ENCODE peak calls at places on chromosomes 1 and 21, in nine cellular contexts. One of them, this sample, is unnamed.

GRCh38 chr1:25042876-25043580 is 113.0 kb upstream of the RUNX3 start:
- DNase-seq in fibroblast of lung: no peak
- DNase-seq in NCI-H1694 treated with DMSO at 0.1 percent for 48 hours: no peak
- DNase-seq in germinal center: no peak
- DNase-seq in activated naive CD8-positive, alpha-beta T cell treated with anti-CD3 and anti-CD28 coated beads for 36 hours: no peak
- DNase-seq in CD8-positive, alpha-beta memory T cell: peak
- DNase-seq in HS-5: no peak
- DNase-seq in endothelial cell: no peak
- DNase-seq in activated gamma-delta T cell treated with Interleukin-2 at 50 U/mL for 16 hours: no peak
- DNase-seq in this sample: no peak

GRCh38 chr1:228029281-228029680 is 22.5 kb downstream of the WNT3A start:
- DNase-seq in fibroblast of lung: no peak
- DNase-seq in NCI-H1694 treated with DMSO at 0.1 percent for 48 hours: no peak
- DNase-seq in germinal center: no peak
- DNase-seq in activated naive CD8-positive, alpha-beta T cell treated with anti-CD3 and anti-CD28 coated beads for 36 hours: no peak
- DNase-seq in CD8-positive, alpha-beta memory T cell: peak
- DNase-seq in HS-5: no peak
- DNase-seq in endothelial cell: no peak
- DNase-seq in activated gamma-delta T cell treated with Interleukin-2 at 50 U/mL for 16 hours: no peak
- DNase-seq in this sample: peak

GRCh38 chr1:209924386-209924785 is 13.6 kb upstream of the SYT14 start:
- DNase-seq in fibroblast of lung: no peak
- DNase-seq in NCI-H1694 treated with DMSO at 0.1 percent for 48 hours: no peak
- DNase-seq in germinal center: no peak
- DNase-seq in activated naive CD8-positive, alpha-beta T cell treated with anti-CD3 and anti-CD28 coated beads for 36 hours: no peak
- DNase-seq in CD8-positive, alpha-beta memory T cell: no peak
- DNase-seq in HS-5: no peak
- DNase-seq in endothelial cell: no peak
- DNase-seq in activated gamma-delta T cell treated with Interleukin-2 at 50 U/mL for 16 hours: no peak
- DNase-seq in this sample: no peak

GRCh38 chr21:32717851-32718316 is 9.9 kb downstream of the SYNJ1 start:
- DNase-seq in fibroblast of lung: no peak
- DNase-seq in NCI-H1694 treated with DMSO at 0.1 percent for 48 hours: no peak
- DNase-seq in germinal center: no peak
- DNase-seq in activated naive CD8-positive, alpha-beta T cell treated with anti-CD3 and anti-CD28 coated beads for 36 hours: no peak
- DNase-seq in CD8-positive, alpha-beta memory T cell: no peak
- DNase-seq in HS-5: no peak
- DNase-seq in endothelial cell: no peak
- DNase-seq in activated gamma-delta T cell treated with Interleukin-2 at 50 U/mL for 16 hours: no peak
- DNase-seq in this sample: no peak

GRCh38 chr1:43983253-43983904 is 4.4 kb downstream of the B4GALT2 start:
- DNase-seq in fibroblast of lung: no peak
- DNase-seq in NCI-H1694 treated with DMSO at 0.1 percent for 48 hours: no peak
- DNase-seq in germinal center: no peak
- DNase-seq in activated naive CD8-positive, alpha-beta T cell treated with anti-CD3 and anti-CD28 coated beads for 36 hours: no peak
- DNase-seq in CD8-positive, alpha-beta memory T cell: no peak
- DNase-seq in HS-5: no peak
- DNase-seq in endothelial cell: no peak
- DNase-seq in activated gamma-delta T cell treated with Interleukin-2 at 50 U/mL for 16 hours: no peak
- DNase-seq in this sample: no peak

GRCh38 chr1:181514298-181515290 is 31.3 kb downstream of the CACNA1E start:
- DNase-seq in fibroblast of lung: no peak
- DNase-seq in NCI-H1694 treated with DMSO at 0.1 percent for 48 hours: no peak
- DNase-seq in germinal center: no peak
- DNase-seq in activated naive CD8-positive, alpha-beta T cell treated with anti-CD3 and anti-CD28 coated beads for 36 hours: no peak
- DNase-seq in CD8-positive, alpha-beta memory T cell: no peak
- DNase-seq in HS-5: no peak
- DNase-seq in endothelial cell: no peak
- DNase-seq in activated gamma-delta T cell treated with Interleukin-2 at 50 U/mL for 16 hours: no peak
- DNase-seq in this sample: no peak

GRCh38 chr1:179080866-179081695 is 789 bp upstream of the TOR3A start:
- DNase-seq in fibroblast of lung: no peak
- DNase-seq in NCI-H1694 treated with DMSO at 0.1 percent for 48 hours: no peak
- DNase-seq in germinal center: peak
- DNase-seq in activated naive CD8-positive, alpha-beta T cell treated with anti-CD3 and anti-CD28 coated beads for 36 hours: peak
- DNase-seq in CD8-positive, alpha-beta memory T cell: peak
- DNase-seq in HS-5: no peak
- DNase-seq in endothelial cell: peak
- DNase-seq in activated gamma-delta T cell treated with Interleukin-2 at 50 U/mL for 16 hours: peak
- DNase-seq in this sample: no peak

GRCh38 chr1:40877681-40878080 is 15.5 kb upstream of the CITED4 start:
- DNase-seq in fibroblast of lung: peak
- DNase-seq in NCI-H1694 treated with DMSO at 0.1 percent for 48 hours: peak
- DNase-seq in germinal center: no peak
- DNase-seq in activated naive CD8-positive, alpha-beta T cell treated with anti-CD3 and anti-CD28 coated beads for 36 hours: no peak
- DNase-seq in CD8-positive, alpha-beta memory T cell: no peak
- DNase-seq in HS-5: peak
- DNase-seq in endothelial cell: no peak
- DNase-seq in activated gamma-delta T cell treated with Interleukin-2 at 50 U/mL for 16 hours: no peak
- DNase-seq in this sample: peak

GRCh38 chr1:71587961-71588360 is 507.1 kb upstream of the ZRANB2 start:
- DNase-seq in fibroblast of lung: peak
- DNase-seq in NCI-H1694 treated with DMSO at 0.1 percent for 48 hours: peak
- DNase-seq in germinal center: no peak
- DNase-seq in activated naive CD8-positive, alpha-beta T cell treated with anti-CD3 and anti-CD28 coated beads for 36 hours: no peak
- DNase-seq in CD8-positive, alpha-beta memory T cell: no peak
- DNase-seq in HS-5: no peak
- DNase-seq in endothelial cell: no peak
- DNase-seq in activated gamma-delta T cell treated with Interleukin-2 at 50 U/mL for 16 hours: no peak
- DNase-seq in this sample: no peak

GRCh38 chr1:1013922-1014617 is 773 bp downstream of the ISG15 start:
- DNase-seq in fibroblast of lung: peak
- DNase-seq in NCI-H1694 treated with DMSO at 0.1 percent for 48 hours: peak
- DNase-seq in germinal center: no peak
- DNase-seq in activated naive CD8-positive, alpha-beta T cell treated with anti-CD3 and anti-CD28 coated beads for 36 hours: peak
- DNase-seq in CD8-positive, alpha-beta memory T cell: peak
- DNase-seq in HS-5: no peak
- DNase-seq in endothelial cell: no peak
- DNase-seq in activated gamma-delta T cell treated with Interleukin-2 at 50 U/mL for 16 hours: no peak
- DNase-seq in this sample: peak

GRCh38 chr1:27593341-27594326 is 10.3 kb downstream of the AHDC1 start:
- DNase-seq in fibroblast of lung: no peak
- DNase-seq in NCI-H1694 treated with DMSO at 0.1 percent for 48 hours: peak
- DNase-seq in germinal center: no peak
- DNase-seq in activated naive CD8-positive, alpha-beta T cell treated with anti-CD3 and anti-CD28 coated beads for 36 hours: no peak
- DNase-seq in CD8-positive, alpha-beta memory T cell: no peak
- DNase-seq in HS-5: no peak
- DNase-seq in endothelial cell: no peak
- DNase-seq in activated gamma-delta T cell treated with Interleukin-2 at 50 U/mL for 16 hours: no peak
- DNase-seq in this sample: no peak

GRCh38 chr1:14113271-14113670 is 413.3 kb downstream of the PRDM2 start:
- DNase-seq in fibroblast of lung: no peak
- DNase-seq in NCI-H1694 treated with DMSO at 0.1 percent for 48 hours: no peak
- DNase-seq in germinal center: no peak
- DNase-seq in activated naive CD8-positive, alpha-beta T cell treated with anti-CD3 and anti-CD28 coated beads for 36 hours: no peak
- DNase-seq in CD8-positive, alpha-beta memory T cell: no peak
- DNase-seq in HS-5: no peak
- DNase-seq in endothelial cell: no peak
- DNase-seq in activated gamma-delta T cell treated with Interleukin-2 at 50 U/mL for 16 hours: no peak
- DNase-seq in this sample: no peak

GRCh38 chr1:199089393-199090122 is 450.7 kb downstream of the PTPRC start:
- DNase-seq in fibroblast of lung: no peak
- DNase-seq in NCI-H1694 treated with DMSO at 0.1 percent for 48 hours: no peak
- DNase-seq in germinal center: peak
- DNase-seq in activated naive CD8-positive, alpha-beta T cell treated with anti-CD3 and anti-CD28 coated beads for 36 hours: peak
- DNase-seq in CD8-positive, alpha-beta memory T cell: peak
- DNase-seq in HS-5: no peak
- DNase-seq in endothelial cell: no peak
- DNase-seq in activated gamma-delta T cell treated with Interleukin-2 at 50 U/mL for 16 hours: peak
- DNase-seq in this sample: no peak

GRCh38 chr1:182391028-182391361 is 595 bp downstream of the GLUL start:
- DNase-seq in fibroblast of lung: no peak
- DNase-seq in NCI-H1694 treated with DMSO at 0.1 percent for 48 hours: no peak
- DNase-seq in germinal center: no peak
- DNase-seq in activated naive CD8-positive, alpha-beta T cell treated with anti-CD3 and anti-CD28 coated beads for 36 hours: no peak
- DNase-seq in CD8-positive, alpha-beta memory T cell: peak
- DNase-seq in HS-5: no peak
- DNase-seq in endothelial cell: no peak
- DNase-seq in activated gamma-delta T cell treated with Interleukin-2 at 50 U/mL for 16 hours: no peak
- DNase-seq in this sample: no peak

GRCh38 chr1:54425152-54425584 is 19.0 kb upstream of the SSBP3 start:
- DNase-seq in fibroblast of lung: no peak
- DNase-seq in NCI-H1694 treated with DMSO at 0.1 percent for 48 hours: no peak
- DNase-seq in germinal center: no peak
- DNase-seq in activated naive CD8-positive, alpha-beta T cell treated with anti-CD3 and anti-CD28 coated beads for 36 hours: no peak
- DNase-seq in CD8-positive, alpha-beta memory T cell: no peak
- DNase-seq in HS-5: no peak
- DNase-seq in endothelial cell: no peak
- DNase-seq in activated gamma-delta T cell treated with Interleukin-2 at 50 U/mL for 16 hours: no peak
- DNase-seq in this sample: no peak

GRCh38 chr21:15775291-15775690 is 45.5 kb downstream of the USP25 start:
- DNase-seq in fibroblast of lung: no peak
- DNase-seq in NCI-H1694 treated with DMSO at 0.1 percent for 48 hours: no peak
- DNase-seq in germinal center: no peak
- DNase-seq in activated naive CD8-positive, alpha-beta T cell treated with anti-CD3 and anti-CD28 coated beads for 36 hours: no peak
- DNase-seq in CD8-positive, alpha-beta memory T cell: no peak
- DNase-seq in HS-5: no peak
- DNase-seq in endothelial cell: peak
- DNase-seq in activated gamma-delta T cell treated with Interleukin-2 at 50 U/mL for 16 hours: no peak
- DNase-seq in this sample: no peak